ENCODE peak calls at places on chromosomes 6 and 20, in seven cellular contexts. V is H9, I is HEK293T, C is myocyte, T is NCI-H446 treated with DMSO at 0.1 percent for 48 hours, M is neural progenitor cell, U is fibroblast of pulmonary artery. Z is an unnamed sample.

GRCh38 chr6:92979281-92979680 is 440.1 kb downstream of the EPHA7 start:
- DNase-seq in V (no peak), I (no peak), C (no peak), T (no peak), M (no peak), U (peak), Z (no peak)

GRCh38 chr20:46678516-46678915 is 10.7 kb downstream of the TP53RK start:
- DNase-seq in V (no peak), I (no peak), C (no peak), T (no peak), M (no peak), U (no peak), Z (no peak)

GRCh38 chr6:34633785-34634184 is 62.8 kb downstream of the ILRUN start:
- DNase-seq in V (no peak), I (no peak), C (no peak), T (no peak), M (no peak), U (no peak), Z (no peak)

GRCh38 chr6:73694711-73695411 is 1.1 kb upstream of the CD109 start:
- DNase-seq in V (no peak), I (no peak), C (peak), T (no peak), M (no peak), U (peak), Z (peak)

GRCh38 chr20:40332167-40332566 is 356.9 kb downstream of the MAFB start:
- DNase-seq in V (no peak), I (no peak), C (no peak), T (peak), M (no peak), U (no peak), Z (no peak)

GRCh38 chr6:18207949-18208348 is 52.7 kb downstream of the KDM1B start:
- DNase-seq in V (no peak), I (no peak), C (no peak), T (no peak), M (no peak), U (no peak), Z (no peak)

GRCh38 chr20:32762754-32763201 is 593 bp downstream of the DNMT3B start:
- DNase-seq in V (no peak), I (no peak), C (no peak), T (no peak), M (peak), U (no peak), Z (no peak)

GRCh38 chr6:12791371-12791770 is 74.8 kb downstream of the PHACTR1 start:
- DNase-seq in V (no peak), I (no peak), C (no peak), T (no peak), M (no peak), U (no peak), Z (no peak)

GRCh38 chr6:151493495-151494234 is at the start of gene CCDC170:
- DNase-seq in V (peak), I (peak), C (peak), T (no peak), M (peak), U (no peak), Z (peak)

GRCh38 chr20:37749620-37750403 is 56.0 kb downstream of the CTNNBL1 start:
- DNase-seq in V (no peak), I (no peak), C (no peak), T (peak), M (peak), U (no peak), Z (no peak)

GRCh38 chr20:18853946-18854646 is 40.5 kb downstream of the SCP2D1 start:
- DNase-seq in V (no peak), I (no peak), C (no peak), T (no peak), M (no peak), U (no peak), Z (no peak)

GRCh38 chr6:45699663-45700062 is 316.0 kb downstream of the CLIC5 start:
- DNase-seq in V (no peak), I (no peak), C (no peak), T (no peak), M (no peak), U (no peak), Z (no peak)